ENCODE peak calls at places on chromosomes 4 and X, in six cellular contexts. One of them, this sample, is unnamed.

GRCh38 chrX:124518888-124519287 is 172.5 kb downstream of the SH2D1A start:
- DNase-seq in uterus: no peak
- DNase-seq in tibial nerve: no peak
- DNase-seq in breast epithelium: no peak
- DNase-seq in IMR-90: peak; percentile 7
- DNase-seq in body of pancreas: no peak
- DNase-seq in this sample: no peak

GRCh38 chr4:185894481-185894880 is 82.5 kb upstream of the SORBS2 start:
- DNase-seq in body of pancreas: no peak
- DNase-seq in IMR-90: no peak
- DNase-seq in uterus: no peak
- DNase-seq in breast epithelium: no peak
- DNase-seq in tibial nerve: no peak
- DNase-seq in this sample: no peak

GRCh38 chr4:118756958-118757357 is 71.8 kb downstream of the METTL14 start:
- DNase-seq in breast epithelium: no peak
- DNase-seq in uterus: no peak
- DNase-seq in IMR-90: no peak
- DNase-seq in tibial nerve: no peak
- DNase-seq in body of pancreas: no peak
- DNase-seq in this sample: no peak

GRCh38 chrX:117969337-117969736 is 147.3 kb downstream of the KLHL13 start:
- DNase-seq in uterus: no peak
- DNase-seq in tibial nerve: no peak
- DNase-seq in IMR-90: no peak
- DNase-seq in breast epithelium: no peak
- DNase-seq in body of pancreas: no peak
- DNase-seq in this sample: no peak

GRCh38 chr4:158938462-158939044 is 164.3 kb upstream of the RAPGEF2 start:
- DNase-seq in uterus: no peak
- DNase-seq in IMR-90: peak; percentile 40
- DNase-seq in body of pancreas: no peak
- DNase-seq in tibial nerve: no peak
- DNase-seq in breast epithelium: no peak
- DNase-seq in this sample: no peak

GRCh38 chr4:16875487-16875886 is 23.0 kb downstream of the LDB2 start:
- DNase-seq in body of pancreas: no peak
- DNase-seq in tibial nerve: no peak
- DNase-seq in IMR-90: peak; percentile 94
- DNase-seq in uterus: no peak
- DNase-seq in breast epithelium: no peak
- DNase-seq in this sample: no peak

GRCh38 chrX:53729756-53730155 is 43.2 kb upstream of the HUWE1 start:
- DNase-seq in body of pancreas: no peak
- DNase-seq in uterus: no peak
- DNase-seq in breast epithelium: no peak
- DNase-seq in IMR-90: no peak
- DNase-seq in tibial nerve: no peak
- DNase-seq in this sample: no peak

GRCh38 chr4:70667710-70668535 is 1.6 kb upstream of the JCHAIN start:
- DNase-seq in uterus: no peak
- DNase-seq in tibial nerve: no peak
- DNase-seq in breast epithelium: no peak
- DNase-seq in body of pancreas: no peak
- DNase-seq in IMR-90: peak; percentile 45
- DNase-seq in this sample: no peak

GRCh38 chrX:120740072-120740471 is 110.2 kb upstream of the C1GALT1C1 start:
- DNase-seq in uterus: no peak
- DNase-seq in IMR-90: no peak
- DNase-seq in breast epithelium: no peak
- DNase-seq in tibial nerve: no peak
- DNase-seq in body of pancreas: no peak
- DNase-seq in this sample: no peak

GRCh38 chr4:57089549-57089948 is 20.6 kb downstream of the IGFBP7 start:
- DNase-seq in uterus: no peak
- DNase-seq in body of pancreas: no peak
- DNase-seq in IMR-90: no peak
- DNase-seq in tibial nerve: no peak
- DNase-seq in breast epithelium: no peak
- DNase-seq in this sample: no peak

GRCh38 chrX:153551135-153551534 is 33.7 kb downstream of the ATP2B3 start:
- DNase-seq in IMR-90: peak; percentile 17
- DNase-seq in tibial nerve: no peak
- DNase-seq in uterus: no peak
- DNase-seq in breast epithelium: no peak
- DNase-seq in body of pancreas: no peak
- DNase-seq in this sample: no peak

GRCh38 chr4:139734875-139735380 is 69.3 kb downstream of the MGST2 start:
- DNase-seq in IMR-90: peak; percentile 75
- DNase-seq in tibial nerve: peak; percentile 74
- DNase-seq in uterus: peak; percentile 91
- DNase-seq in breast epithelium: peak; percentile 80
- DNase-seq in body of pancreas: peak; percentile 93
- DNase-seq in this sample: peak; percentile 89
- H3K4me1 ChIP-seq in IMR-90: peaks cover 6% of the 10 kb centered on the region
- H3K4me1 ChIP-seq in tibial nerve: peaks cover 42% of the 10 kb centered on the region
- H3K4me1 ChIP-seq in uterus: no peaks in the 10 kb centered on the region
- H3K4me1 ChIP-seq in breast epithelium: no peaks in the 10 kb centered on the region
- H3K4me1 ChIP-seq in body of pancreas: peaks cover 48% of the 10 kb centered on the region
- H3K4me1 ChIP-seq in this sample: peaks cover 34% of the 10 kb centered on the region

GRCh38 chr4:7043521-7044414 is 596 bp downstream of the TADA2B start:
- DNase-seq in IMR-90: peak; percentile 38
- DNase-seq in uterus: no peak
- DNase-seq in tibial nerve: no peak
- DNase-seq in breast epithelium: no peak
- DNase-seq in body of pancreas: peak; percentile 65
- DNase-seq in this sample: no peak
- TF ChIP-seq POLR2A in IMR-90: no peak
- TF ChIP-seq POLR2A in uterus: no peak
- TF ChIP-seq POLR2A in tibial nerve: no peak
- TF ChIP-seq POLR2A in breast epithelium: no peak
- TF ChIP-seq POLR2A in body of pancreas: peak; percentile 71
- TF ChIP-seq POLR2A in this sample: no peak

GRCh38 chr4:124155239-124155638 is 557.3 kb downstream of the ANKRD50 start:
- DNase-seq in uterus: no peak
- DNase-seq in IMR-90: no peak
- DNase-seq in breast epithelium: no peak
- DNase-seq in tibial nerve: no peak
- DNase-seq in body of pancreas: no peak
- DNase-seq in this sample: no peak
- TF ChIP-seq CTCF in uterus: no peak
- TF ChIP-seq CTCF in IMR-90: no peak
- TF ChIP-seq CTCF in breast epithelium: no peak
- TF ChIP-seq CTCF in tibial nerve: no peak
- TF ChIP-seq CTCF in body of pancreas: no peak
- TF ChIP-seq CTCF in this sample: no peak

GRCh38 chr4:80128941-80129340 is 55.9 kb upstream of the ANTXR2 start:
- DNase-seq in uterus: no peak
- DNase-seq in IMR-90: no peak
- DNase-seq in body of pancreas: no peak
- DNase-seq in breast epithelium: no peak
- DNase-seq in tibial nerve: no peak
- DNase-seq in this sample: no peak
- H3K4me1 ChIP-seq in uterus: no peaks in the 10 kb centered on the region
- H3K4me1 ChIP-seq in IMR-90: peaks cover 5% of the 10 kb centered on the region
- H3K4me1 ChIP-seq in body of pancreas: no peaks in the 10 kb centered on the region
- H3K4me1 ChIP-seq in breast epithelium: no peaks in the 10 kb centered on the region
- H3K4me1 ChIP-seq in tibial nerve: no peaks in the 10 kb centered on the region
- H3K4me1 ChIP-seq in this sample: peaks cover 9% of the 10 kb centered on the region

DNA sequence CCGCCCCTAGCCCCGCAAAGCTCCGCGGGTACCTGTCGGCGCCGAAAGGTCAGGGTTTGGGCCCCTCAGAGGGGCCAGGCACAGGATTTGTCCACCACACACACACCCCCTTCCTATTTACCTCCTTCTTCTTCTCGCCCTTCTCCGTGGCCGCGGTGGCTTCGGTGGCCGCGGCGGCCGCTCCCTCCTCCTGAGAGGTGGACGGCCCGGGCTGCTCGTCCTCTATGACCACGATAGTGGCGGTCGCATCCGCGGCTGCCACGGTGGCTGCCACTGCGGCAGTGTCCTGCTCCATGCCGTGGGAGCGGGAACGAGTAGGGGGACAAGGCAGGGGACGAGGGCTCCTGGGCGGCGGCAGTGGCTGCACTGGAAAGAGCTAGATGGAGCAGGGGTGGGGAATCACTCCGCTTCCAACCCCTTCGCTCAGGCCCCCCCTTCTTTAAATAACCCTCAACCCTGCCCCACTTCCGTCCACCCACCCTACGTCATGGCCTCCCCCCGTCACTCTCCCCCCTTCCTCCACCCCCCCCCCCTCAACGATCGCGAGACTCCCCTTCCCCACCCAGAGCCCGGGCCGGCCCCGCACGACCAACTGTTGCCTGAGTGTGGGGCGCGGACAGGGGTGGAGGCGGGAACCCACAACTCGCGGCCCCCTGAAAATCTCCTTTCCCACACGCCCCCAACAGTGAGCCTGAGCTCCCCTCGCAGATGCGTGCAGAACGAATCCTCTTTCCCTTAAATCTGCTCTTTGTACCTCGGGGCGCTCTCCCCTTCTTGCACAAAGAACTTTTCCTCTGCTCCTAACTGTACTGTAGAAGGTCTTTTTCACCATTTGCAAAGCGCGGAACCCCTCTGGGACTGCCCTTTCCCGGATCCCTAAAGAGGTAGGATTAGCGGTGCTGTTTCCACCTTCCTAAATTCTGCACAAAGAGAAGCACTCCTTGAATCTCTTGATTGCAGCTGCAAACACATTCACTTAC is at the start of gene SMARCA1:
- DNase-seq in breast epithelium: no peak
- DNase-seq in tibial nerve: peak; percentile 11
- DNase-seq in uterus: peak; percentile 60
- DNase-seq in IMR-90: peak; percentile 63
- DNase-seq in body of pancreas: peak; percentile 58
- DNase-seq in this sample: peak; percentile 66
- TF ChIP-seq POLR2A in breast epithelium: no peak
- TF ChIP-seq POLR2A in tibial nerve: no peak
- TF ChIP-seq POLR2A in uterus: no peak
- TF ChIP-seq POLR2A in IMR-90: peak; percentile 84
- TF ChIP-seq POLR2A in body of pancreas: peak; percentile 62
- TF ChIP-seq POLR2A in this sample: no peak

GRCh38 chrX:151825927-151826471 is 86.7 kb upstream of the MAGEA4 start:
- DNase-seq in breast epithelium: no peak
- DNase-seq in body of pancreas: no peak
- DNase-seq in uterus: no peak
- DNase-seq in tibial nerve: no peak
- DNase-seq in IMR-90: peak; percentile 1
- DNase-seq in this sample: no peak
- TF ChIP-seq CTCF in breast epithelium: no peak
- TF ChIP-seq CTCF in body of pancreas: no peak
- TF ChIP-seq CTCF in uterus: peak; percentile 16
- TF ChIP-seq CTCF in tibial nerve: no peak
- TF ChIP-seq CTCF in IMR-90: no peak
- TF ChIP-seq CTCF in this sample: peak; percentile 11